ENCODE peak calls at places on chromosomes 11 and 22, in four cellular contexts. U is GM12878, V is GM23248, E is neural progenitor cell. F is an unnamed sample.
A peak's percentile ranks its signal among the peaks of the same experiment; 100 is the strongest.

GRCh38 chr11:63839508-63840355 is 822 bp downstream of the MARK2 start:
- DNase-seq in V (peak; percentile 59), U (no peak), E (peak; percentile 50), F (peak; percentile 82)

GRCh38 chr11:1060885-1061616 is 13.6 kb upstream of the MUC2 start:
- DNase-seq in U (no peak), V (peak; percentile 90), E (no peak), F (peak; percentile 93)

GRCh38 chr22:46086577-46087335 is 63.6 kb upstream of the PPARA start:
- DNase-seq in U (no peak), E (no peak), V (peak; percentile 86), F (peak; percentile 83)

GRCh38 chr11:16863382-16863781 is 124.9 kb downstream of the C11orf58 start:
- DNase-seq in E (no peak), V (no peak), U (no peak), F (no peak)

GRCh38 chr11:92759571-92760214 is 209.8 kb upstream of the MTNR1B start:
- DNase-seq in V (no peak), E (no peak), U (no peak), F (no peak)

GRCh38 chr11:44623716-44624491 is 58.4 kb downstream of the CD82 start:
- DNase-seq in E (no peak), V (no peak), U (no peak), F (peak; percentile 54)

GRCh38 chr11:114061053-114062049 is 1.8 kb downstream of the ZBTB16 start:
- DNase-seq in E (peak; percentile 55), V (peak; percentile 57), U (no peak), F (peak; percentile 91)

GRCh38 chr11:43992834-43993637 is 50.6 kb downstream of the C11orf96 start:
- DNase-seq in E (no peak), V (peak; percentile 42), U (no peak), F (peak; percentile 62)

GRCh38 chr22:50737728-50738648 is at the start of gene ACR:
- DNase-seq in E (no peak), U (no peak), V (no peak), F (peak; percentile 49)

GRCh38 chr11:75577198-75577597 is 15.1 kb downstream of the SERPINH1 start:
- DNase-seq in U (no peak), E (peak; percentile 59), V (peak; percentile 63), F (peak; percentile 81)

GRCh38 chr11:12841946-12842630 is 167.0 kb upstream of the RASSF10 start:
- DNase-seq in E (peak; percentile 57), V (peak; percentile 80), U (no peak), F (no peak)

GRCh38 chr11:11022126-11022730 is 164.4 kb upstream of the ZBED5 start:
- DNase-seq in V (peak; percentile 48), E (no peak), U (no peak), F (no peak)

GRCh38 chr11:63770763-63771162 is 2.2 kb upstream of the ZFTA start:
- DNase-seq in U (no peak), E (peak; percentile 3), V (peak; percentile 46), F (no peak)

GRCh38 chr11:46505741-46506485 is 87.9 kb downstream of the AMBRA1 start:
- DNase-seq in U (no peak), E (no peak), V (no peak), F (no peak)

GRCh38 chr11:128680906-128681305 is 13.0 kb upstream of the FLI1 start:
- DNase-seq in E (no peak), U (no peak), V (no peak), F (no peak)

GRCh38 chr11:96155627-96156378 is 187.2 kb downstream of the MAML2 start:
- DNase-seq in V (peak; percentile 98), U (peak; percentile 76), E (peak; percentile 18), F (peak; percentile 59)

GRCh38 chr22:25598609-25599008 is 34.1 kb downstream of the GRK3 start:
- DNase-seq in U (no peak), E (no peak), V (no peak), F (no peak)

GRCh38 chr11:94563176-94563847 is 3.9 kb upstream of the PIWIL4 start:
- DNase-seq in V (peak; percentile 90), U (no peak), E (no peak), F (peak; percentile 96)

GRCh38 chr11:68037481-68038225 is 1.2 kb upstream of the TCIRG1 start:
- DNase-seq in E (no peak), U (no peak), V (no peak), F (peak; percentile 76)
- H3K79me2 ChIP-seq in E (no peaks in the 10 kb centered on the region), U (peaks cover 43% of the 10 kb centered on the region), V (peaks cover 57% of the 10 kb centered on the region), F (peaks cover 49% of the 10 kb centered on the region)

GRCh38 chr11:110294509-110294908 is 1.9 kb downstream of the RDX start:
- DNase-seq in U (no peak), E (peak; percentile 26), V (no peak), F (no peak)
- H3K79me2 ChIP-seq in U (peaks cover 65% of the 10 kb centered on the region), E (peaks cover 66% of the 10 kb centered on the region), V (peaks cover 66% of the 10 kb centered on the region), F (peaks cover 67% of the 10 kb centered on the region)

GRCh38 chr11:65338680-65339079 is 5.0 kb downstream of the DPF2 start:
- DNase-seq in E (no peak), U (no peak), V (no peak), F (peak; percentile 48)
- H3K79me2 ChIP-seq in E (peaks cover 72% of the 10 kb centered on the region), U (peaks cover 45% of the 10 kb centered on the region), V (peaks cover 94% of the 10 kb centered on the region), F (peaks cover 82% of the 10 kb centered on the region)

GRCh38 chr22:17379939-17380710 is 10.9 kb downstream of the CECR2 start:
- DNase-seq in E (peak; percentile 41), V (no peak), U (no peak), F (no peak)
- H3K79me2 ChIP-seq in E (peaks cover 100% of the 10 kb centered on the region), V (no peaks in the 10 kb centered on the region), U (no peaks in the 10 kb centered on the region), F (no peaks in the 10 kb centered on the region)

F was measured in osteoblast.